ENCODE peak calls at places on chromosomes 7 and 10, in four cellular contexts. One of them, this sample, is unnamed.

GRCh38 chr7:131471605-131472004 is 84.8 kb downstream of the PODXL start:
- DNase-seq in NCI-H1105: no peak
- DNase-seq in activated CD4-positive, CD25-positive, alpha-beta regulatory T cell: no peak
- DNase-seq in iPS-NIHi11: peak
- DNase-seq in this sample: no peak

GRCh38 chr10:116694253-116694926 is 48.0 kb downstream of the HSPA12A start:
- DNase-seq in NCI-H1105: no peak
- DNase-seq in activated CD4-positive, CD25-positive, alpha-beta regulatory T cell: no peak
- DNase-seq in iPS-NIHi11: peak
- DNase-seq in this sample: no peak

GRCh38 chr7:18829518-18830252 is 287.8 kb downstream of the TWIST1 start:
- DNase-seq in activated CD4-positive, CD25-positive, alpha-beta regulatory T cell: no peak
- DNase-seq in NCI-H1105: no peak
- DNase-seq in iPS-NIHi11: no peak
- DNase-seq in this sample: no peak

GRCh38 chr10:55631071-55631654 is 729.9 kb downstream of the ZWINT start:
- DNase-seq in iPS-NIHi11: peak
- DNase-seq in NCI-H1105: peak
- DNase-seq in activated CD4-positive, CD25-positive, alpha-beta regulatory T cell: no peak
- DNase-seq in this sample: peak

GRCh38 chr7:3912291-3912690 is 611.2 kb downstream of the SDK1 start:
- DNase-seq in activated CD4-positive, CD25-positive, alpha-beta regulatory T cell: no peak
- DNase-seq in iPS-NIHi11: no peak
- DNase-seq in NCI-H1105: no peak
- DNase-seq in this sample: no peak

GRCh38 chr7:41630741-41631140 is 72.1 kb downstream of the INHBA start:
- DNase-seq in activated CD4-positive, CD25-positive, alpha-beta regulatory T cell: no peak
- DNase-seq in iPS-NIHi11: no peak
- DNase-seq in NCI-H1105: no peak
- DNase-seq in this sample: no peak

GRCh38 chr10:77834943-77835668 is 91.4 kb downstream of the DLG5 start:
- DNase-seq in iPS-NIHi11: no peak
- DNase-seq in activated CD4-positive, CD25-positive, alpha-beta regulatory T cell: no peak
- DNase-seq in NCI-H1105: no peak
- DNase-seq in this sample: no peak

GRCh38 chr7:151172273-151173141 is 5.0 kb upstream of the GBX1 start:
- DNase-seq in NCI-H1105: peak
- DNase-seq in activated CD4-positive, CD25-positive, alpha-beta regulatory T cell: peak
- DNase-seq in iPS-NIHi11: peak
- DNase-seq in this sample: peak

GRCh38 chr10:126387931-126388911 is at the start of gene ADAM12:
- DNase-seq in NCI-H1105: no peak
- DNase-seq in activated CD4-positive, CD25-positive, alpha-beta regulatory T cell: no peak
- DNase-seq in iPS-NIHi11: peak
- DNase-seq in this sample: no peak

GRCh38 chr7:141941075-141941474 is 5.7 kb downstream of the CLEC5A start:
- DNase-seq in activated CD4-positive, CD25-positive, alpha-beta regulatory T cell: no peak
- DNase-seq in iPS-NIHi11: no peak
- DNase-seq in NCI-H1105: no peak
- DNase-seq in this sample: no peak

GRCh38 chr10:93710333-93710909 is 8.0 kb upstream of the FRA10AC1 start:
- DNase-seq in iPS-NIHi11: no peak
- DNase-seq in activated CD4-positive, CD25-positive, alpha-beta regulatory T cell: no peak
- DNase-seq in NCI-H1105: no peak
- DNase-seq in this sample: no peak

GRCh38 chr7:14717169-14717568 is 185.4 kb downstream of the DGKB start:
- DNase-seq in NCI-H1105: no peak
- DNase-seq in activated CD4-positive, CD25-positive, alpha-beta regulatory T cell: no peak
- DNase-seq in iPS-NIHi11: no peak
- DNase-seq in this sample: no peak

GRCh38 chr10:118139321-118139720 is 92.6 kb upstream of the RAB11FIP2 start:
- DNase-seq in iPS-NIHi11: no peak
- DNase-seq in activated CD4-positive, CD25-positive, alpha-beta regulatory T cell: no peak
- DNase-seq in NCI-H1105: no peak
- DNase-seq in this sample: no peak

GRCh38 chr10:58326967-58327381 is 7.8 kb upstream of the UBE2D1 start:
- DNase-seq in NCI-H1105: no peak
- DNase-seq in iPS-NIHi11: no peak
- DNase-seq in activated CD4-positive, CD25-positive, alpha-beta regulatory T cell: no peak
- DNase-seq in this sample: peak

GRCh38 chr7:91628742-91629141 is 251.8 kb downstream of the MTERF1 start:
- DNase-seq in iPS-NIHi11: no peak
- DNase-seq in activated CD4-positive, CD25-positive, alpha-beta regulatory T cell: no peak
- DNase-seq in NCI-H1105: peak
- DNase-seq in this sample: no peak

GRCh38 chr10:27258838-27259532 is 18.4 kb upstream of the ACBD5 start:
- DNase-seq in iPS-NIHi11: peak
- DNase-seq in NCI-H1105: no peak
- DNase-seq in activated CD4-positive, CD25-positive, alpha-beta regulatory T cell: no peak
- DNase-seq in this sample: no peak

This sample was measured in D341Med.